ENCODE peak calls at places on chromosomes 6 and 20, in nine cellular contexts. K is left lung, O is heart right ventricle, N is cardiac muscle cell, D is endodermal cell, C is IMR-90, B is GM20000, L is A673, U is Calu3. P is an unnamed sample.

GRCh38 chr6:142784344-142784743 is 160.6 kb downstream of the HIVEP2 start:
- DNase-seq in L (no peak), C (no peak), D (no peak), B (peak; percentile 68), N (no peak), O (no peak), U (no peak), K (no peak), P (no peak)

GRCh38 chr20:22052025-22052527 is 346.6 kb downstream of the PAX1 start:
- DNase-seq in N (no peak), L (no peak), K (no peak), U (no peak), B (no peak), C (no peak), D (no peak), O (no peak), P (no peak)

GRCh38 chr20:35319206-35320197 is 27.3 kb upstream of the FAM83C start:
- DNase-seq in C (peak; percentile 89), L (peak; percentile 37), U (no peak), O (no peak), K (no peak), N (no peak), D (no peak), B (no peak), P (peak; percentile 34)

GRCh38 chr6:20266851-20267608 is 54.8 kb upstream of the MBOAT1 start:
- DNase-seq in K (no peak), B (peak; percentile 24), D (no peak), N (no peak), O (no peak), C (no peak), L (no peak), U (peak; percentile 80), P (peak; percentile 61)

GRCh38 chr20:38217791-38218565 is 42.6 kb downstream of the KIAA1755 start:
- DNase-seq in U (peak; percentile 77), B (no peak), C (peak; percentile 97), K (no peak), L (no peak), N (peak; percentile 92), D (peak; percentile 86), O (peak; percentile 43), P (peak; percentile 78)

GRCh38 chr6:38773338-38773737 is 58.2 kb downstream of the DNAH8 start:
- DNase-seq in C (no peak), U (peak; percentile 67), O (no peak), L (peak; percentile 12), B (peak; percentile 35), N (peak; percentile 3), K (no peak), D (peak; percentile 89), P (peak; percentile 45)

GRCh38 chr6:37706749-37707148 is 9.1 kb upstream of the MDGA1 start:
- DNase-seq in B (no peak), O (no peak), U (no peak), C (no peak), K (no peak), L (no peak), D (no peak), N (no peak), P (no peak)

GRCh38 chr20:6908673-6909072 is 141.2 kb downstream of the BMP2 start:
- DNase-seq in L (no peak), B (no peak), C (no peak), D (peak; percentile 55), U (no peak), N (no peak), K (no peak), O (no peak), P (no peak)

GRCh38 chr20:41407617-41408016 is 41.0 kb upstream of the EMILIN3 start:
- DNase-seq in N (peak; percentile 15), K (no peak), D (no peak), O (no peak), U (no peak), C (no peak), L (no peak), B (no peak), P (no peak)

GRCh38 chr6:52840763-52841585 is at the start of gene GSTA5:
- DNase-seq in L (no peak), C (no peak), K (no peak), D (no peak), B (no peak), U (no peak), N (no peak), O (no peak), P (peak; percentile 30)

GRCh38 chr6:52834481-52834880 is 6.1 kb downstream of the GSTA5 start:
- DNase-seq in N (no peak), D (no peak), K (no peak), B (no peak), L (no peak), U (no peak), O (no peak), C (peak; percentile 18), P (no peak)

GRCh38 chr6:52843600-52843999 is 3.0 kb upstream of the GSTA5 start:
- DNase-seq in B (no peak), L (no peak), O (no peak), K (no peak), D (no peak), U (no peak), C (no peak), N (no peak), P (no peak)

GRCh38 chr6:52839124-52840055 is 1.2 kb downstream of the GSTA5 start:
- DNase-seq in C (peak; percentile 62), D (peak; percentile 92), U (peak; percentile 73), K (no peak), N (peak; percentile 75), B (peak; percentile 70), O (no peak), L (peak; percentile 72), P (peak; percentile 81)
- TF ChIP-seq CTCF in C (peak; percentile 59), D (peak; percentile 85), U (peak; percentile 69), K (peak; percentile 55), N (peak; percentile 82), B (peak; percentile 56), O (peak; percentile 55), L (peak; percentile 84), P (peak; percentile 61)

GRCh38 chr20:32436968-32437367 is 78.8 kb downstream of the ASXL1 start:
- DNase-seq in B (no peak), D (peak; percentile 18), N (no peak), K (no peak), C (no peak), U (no peak), L (no peak), O (no peak), P (no peak)

GRCh38 chr20:32438331-32438858 is 80.3 kb downstream of the ASXL1 start:
- DNase-seq in B (no peak), C (no peak), O (no peak), L (no peak), D (peak; percentile 19), N (no peak), U (no peak), K (no peak), P (no peak)

GRCh38 chr20:32439132-32439829 is 81.2 kb downstream of the ASXL1 start:
- DNase-seq in N (peak; percentile 44), U (no peak), K (no peak), D (peak; percentile 49), L (peak; percentile 30), B (no peak), C (peak; percentile 92), O (no peak), P (no peak)

GRCh38 chr20:32436142-32436861 is 78.2 kb downstream of the ASXL1 start:
- DNase-seq in O (no peak), D (peak; percentile 17), B (no peak), U (no peak), N (no peak), L (no peak), C (no peak), K (no peak), P (no peak)

DNA sequence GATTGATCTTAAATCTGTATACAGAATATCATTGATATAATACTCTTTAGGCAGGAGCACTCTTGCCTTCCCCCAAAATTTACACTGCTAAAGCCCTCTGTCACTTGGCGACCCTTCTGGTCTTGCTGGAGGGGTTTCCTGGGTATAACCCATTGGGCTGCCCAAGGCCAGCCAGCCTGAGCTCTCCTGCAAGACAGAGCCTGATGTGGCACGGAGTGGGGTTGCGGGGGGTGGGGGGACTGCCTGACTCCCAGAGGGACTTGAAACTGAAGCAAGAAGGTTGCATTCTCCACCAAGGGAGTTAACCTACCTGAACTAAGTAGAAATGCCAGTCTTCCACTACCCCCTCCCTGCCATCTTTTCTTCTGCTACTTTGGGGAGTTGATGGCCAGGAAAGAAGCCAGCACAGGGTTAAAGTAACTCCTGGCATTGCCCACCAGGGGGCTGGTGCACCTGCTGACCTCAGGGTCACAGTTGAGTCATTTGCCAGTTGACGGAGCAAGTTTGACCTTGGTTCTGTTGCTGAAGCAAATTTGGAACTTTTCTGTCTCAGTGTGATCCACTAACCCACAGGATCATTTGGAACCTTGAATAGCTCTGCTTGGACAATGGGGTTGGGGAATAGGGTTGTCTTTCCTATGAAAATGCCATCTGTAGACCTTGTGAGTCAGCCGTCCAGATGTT is 79.4 kb downstream of the ASXL1 start:
- DNase-seq in D (peak; percentile 72), U (no peak), B (no peak), N (no peak), C (no peak), K (no peak), O (no peak), L (no peak), P (peak; percentile 28)
- TF ChIP-seq CTCF in D (peak; percentile 79), U (peak; percentile 44), B (no peak), N (peak; percentile 21), C (peak; percentile 18), K (no peak), O (no peak), L (peak; percentile 16), P (peak; percentile 24)

DNA sequence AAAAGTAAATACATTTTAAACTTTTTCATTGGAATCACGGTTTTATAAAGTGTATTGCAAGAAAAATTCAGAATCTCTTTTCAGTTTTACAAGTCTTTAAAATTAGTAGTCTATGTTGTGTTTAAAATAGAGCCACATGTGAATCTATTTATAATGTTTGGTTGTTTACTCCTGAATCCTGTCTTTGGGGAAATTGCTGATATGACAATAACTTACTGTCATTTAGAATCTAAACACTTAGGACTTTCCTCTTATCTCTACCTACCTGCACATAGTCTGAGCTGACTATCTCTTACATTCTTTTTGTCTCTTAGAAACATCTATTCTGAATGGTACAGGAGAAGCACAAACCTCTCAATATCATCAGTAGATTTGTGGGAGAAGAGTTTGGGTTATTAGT is 4.1 kb upstream of the SRSF12 start:
- DNase-seq in O (no peak), C (no peak), D (no peak), U (no peak), L (no peak), B (no peak), K (no peak), N (no peak), P (no peak)
- TF ChIP-seq CTCF in O (no peak), C (no peak), D (no peak), U (no peak), L (no peak), B (no peak), K (no peak), N (no peak), P (no peak)

DNA sequence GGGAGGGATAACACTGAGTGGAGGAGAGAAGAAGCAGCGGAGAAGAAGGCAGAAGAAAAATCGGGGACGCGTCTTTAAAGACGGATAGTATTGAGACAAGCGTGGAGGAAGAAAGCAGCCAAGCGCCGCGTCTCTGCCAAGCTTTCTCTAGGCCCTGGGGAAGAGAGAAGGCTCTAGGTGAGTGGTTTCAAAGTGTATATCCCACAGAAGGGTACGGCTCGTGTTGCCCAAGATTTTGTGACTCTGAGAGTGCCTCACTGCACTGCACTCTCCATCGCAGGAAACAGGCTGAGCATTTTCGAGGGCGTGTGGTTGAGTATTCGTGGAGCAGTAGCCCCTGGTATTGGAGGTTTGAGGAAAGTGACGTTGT is 185.4 kb downstream of the TRIM27 start:
- DNase-seq in C (no peak), L (no peak), B (no peak), D (peak; percentile 67), N (no peak), O (no peak), U (no peak), K (no peak), P (no peak)
- TF ChIP-seq CTCF in C (no peak), L (no peak), B (no peak), D (no peak), N (no peak), O (no peak), U (no peak), K (no peak), P (no peak)

P was measured in MCF 10A.